ENCODE peak calls at places on chromosomes 4 and X, in six cellular contexts. One of them, this sample, is unnamed.

GRCh38 chrX:73851014-73852009 is 288.3 kb downstream of the CHIC1 start:
- DNase-seq in amniotic stem cell: peak
- DNase-seq in nephron progenitor cell: no peak
- DNase-seq in NCI-H1105: no peak
- DNase-seq in sciatic nerve: peak
- DNase-seq in fibroblast of lung: no peak
- DNase-seq in this sample: no peak

GRCh38 chr4:150150545-150151156 is 72.4 kb downstream of the DCLK2 start:
- DNase-seq in amniotic stem cell: no peak
- DNase-seq in nephron progenitor cell: no peak
- DNase-seq in NCI-H1105: no peak
- DNase-seq in sciatic nerve: no peak
- DNase-seq in fibroblast of lung: no peak
- DNase-seq in this sample: no peak

GRCh38 chrX:128287693-128288092 is 235.5 kb upstream of the ACTRT1 start:
- DNase-seq in amniotic stem cell: no peak
- DNase-seq in nephron progenitor cell: no peak
- DNase-seq in NCI-H1105: no peak
- DNase-seq in sciatic nerve: no peak
- DNase-seq in fibroblast of lung: no peak
- DNase-seq in this sample: no peak

GRCh38 chr4:167196386-167196785 is 37.9 kb downstream of the SPOCK3 start:
- DNase-seq in amniotic stem cell: no peak
- DNase-seq in nephron progenitor cell: no peak
- DNase-seq in NCI-H1105: no peak
- DNase-seq in sciatic nerve: no peak
- DNase-seq in fibroblast of lung: no peak
- DNase-seq in this sample: no peak

GRCh38 chrX:120251471-120252011 is 929 bp downstream of the ZBTB33 start:
- DNase-seq in amniotic stem cell: no peak
- DNase-seq in nephron progenitor cell: peak
- DNase-seq in NCI-H1105: peak
- DNase-seq in sciatic nerve: peak
- DNase-seq in fibroblast of lung: peak
- DNase-seq in this sample: peak

GRCh38 chr4:121192500-121192899 is 28.4 kb upstream of the TNIP3 start:
- DNase-seq in amniotic stem cell: peak
- DNase-seq in nephron progenitor cell: peak
- DNase-seq in NCI-H1105: no peak
- DNase-seq in sciatic nerve: no peak
- DNase-seq in fibroblast of lung: peak
- DNase-seq in this sample: no peak

GRCh38 chr4:57100979-57101629 is 9.1 kb downstream of the IGFBP7 start:
- DNase-seq in amniotic stem cell: no peak
- DNase-seq in nephron progenitor cell: no peak
- DNase-seq in NCI-H1105: no peak
- DNase-seq in sciatic nerve: no peak
- DNase-seq in fibroblast of lung: no peak
- DNase-seq in this sample: no peak

GRCh38 chr4:159016527-159017137 is 86.2 kb upstream of the RAPGEF2 start:
- DNase-seq in amniotic stem cell: no peak
- DNase-seq in nephron progenitor cell: peak
- DNase-seq in NCI-H1105: no peak
- DNase-seq in sciatic nerve: no peak
- DNase-seq in fibroblast of lung: peak
- DNase-seq in this sample: peak

GRCh38 chr4:120144634-120145033 is 78.0 kb upstream of the MAD2L1 start:
- DNase-seq in amniotic stem cell: no peak
- DNase-seq in nephron progenitor cell: no peak
- DNase-seq in NCI-H1105: no peak
- DNase-seq in sciatic nerve: no peak
- DNase-seq in fibroblast of lung: no peak
- DNase-seq in this sample: no peak

GRCh38 chr4:120703908-120704307 is 218.6 kb downstream of the PRDM5 start:
- DNase-seq in amniotic stem cell: no peak
- DNase-seq in nephron progenitor cell: no peak
- DNase-seq in NCI-H1105: no peak
- DNase-seq in sciatic nerve: no peak
- DNase-seq in fibroblast of lung: no peak
- DNase-seq in this sample: no peak

This sample was measured in H7.